ENCODE peak calls at places on chromosome X, in eight cellular contexts. T is substantia nigra; C is transverse colon; W is PC-3; M is breast epithelium; U is K562; Z is DND-41; X is CD8-positive, alpha-beta memory T cell. R is an unnamed sample.

GRCh38 chrX:134377537-134377936 is 82.4 kb upstream of the HPRT1 start:
- DNase-seq in T (no peak), C (no peak), W (peak), M (no peak), U (no peak), Z (peak), X (no peak), R (no peak)

GRCh38 chrX:153984351-153985178 is 12.0 kb downstream of the TMEM187 start:
- DNase-seq in T (no peak), C (no peak), W (no peak), M (no peak), U (peak), Z (peak), X (no peak), R (no peak)

GRCh38 chrX:155056877-155057792 is 13.8 kb downstream of the CMC4 start:
- DNase-seq in T (peak), C (peak), W (peak), M (peak), U (peak), Z (peak), X (peak), R (no peak)

GRCh38 chrX:136194546-136194945 is 47.2 kb downstream of the FHL1 start:
- DNase-seq in T (no peak), C (no peak), W (no peak), M (no peak), U (no peak), Z (no peak), X (no peak), R (no peak)

GRCh38 chrX:37783284-37783683 is 3.4 kb downstream of the CYBB start:
- DNase-seq in T (peak), C (no peak), W (no peak), M (no peak), U (no peak), Z (no peak), X (no peak), R (no peak)

GRCh38 chrX:9258346-9259104 is 206.3 kb upstream of the TBL1X start:
- DNase-seq in T (no peak), C (no peak), W (no peak), M (no peak), U (no peak), Z (no peak), X (no peak), R (no peak)

GRCh38 chrX:131895002-131895401 is 128.1 kb upstream of the STK26 start:
- DNase-seq in T (no peak), C (no peak), W (peak), M (no peak), U (no peak), Z (no peak), X (no peak), R (no peak)

GRCh38 chrX:124818764-124819163 is 472.4 kb downstream of the SH2D1A start:
- DNase-seq in T (no peak), C (no peak), W (no peak), M (no peak), U (no peak), Z (no peak), X (no peak), R (no peak)

GRCh38 chrX:119790977-119791436 is 423 bp downstream of the RPL39 start:
- DNase-seq in T (no peak), C (peak), W (peak), M (peak), U (peak), Z (peak), X (peak), R (no peak)

GRCh38 chrX:66601522-66601921 is 37.4 kb downstream of the EDA2R start:
- DNase-seq in T (no peak), C (no peak), W (no peak), M (no peak), U (no peak), Z (no peak), X (no peak), R (no peak)

GRCh38 chrX:70439016-70439415 is 5.6 kb upstream of the DLG3 start:
- DNase-seq in T (no peak), C (no peak), W (no peak), M (no peak), U (no peak), Z (no peak), X (no peak), R (no peak)

GRCh38 chrX:123184858-123185251 is 777 bp downstream of the GRIA3 start:
- DNase-seq in T (no peak), C (no peak), W (no peak), M (no peak), U (no peak), Z (no peak), X (no peak), R (no peak)

GRCh38 chrX:19800821-19801220 is 86.6 kb downstream of the SH3KBP1 start:
- DNase-seq in T (no peak), C (no peak), W (no peak), M (no peak), U (no peak), Z (no peak), X (no peak), R (no peak)

GRCh38 chrX:2584659-2585470 is 84.1 kb upstream of the DHRSX start:
- DNase-seq in T (no peak), C (no peak), W (no peak), M (no peak), U (no peak), Z (no peak), X (no peak), R (no peak)

DNA sequence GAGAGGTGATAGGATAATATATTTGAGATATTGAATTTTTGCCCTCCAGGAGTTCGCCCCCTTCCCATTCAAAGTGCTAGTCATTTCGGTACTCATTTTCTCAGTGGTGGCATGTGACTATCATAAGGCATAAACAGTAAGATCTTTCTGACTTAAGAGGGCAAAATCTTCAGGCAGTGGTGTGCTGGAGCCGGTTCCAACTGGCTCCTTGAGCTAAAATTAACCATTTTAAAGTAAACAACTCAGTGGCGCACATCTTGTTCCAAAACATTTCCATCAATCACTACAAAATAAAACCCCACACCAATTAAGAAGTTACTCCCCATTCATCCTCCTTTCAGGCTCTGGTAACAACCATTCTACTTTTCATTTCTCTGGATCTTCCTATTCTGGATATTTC is 43.3 kb downstream of the LUZP4 start:
- DNase-seq in T (no peak), C (no peak), W (no peak), M (no peak), U (no peak), Z (no peak), X (no peak), R (no peak)
- H3K27ac ChIP-seq in T (no peak), C (no peak), W (no peak), M (no peak), U (no peak), Z (no peak), X (no peak), R (peak)

DNA sequence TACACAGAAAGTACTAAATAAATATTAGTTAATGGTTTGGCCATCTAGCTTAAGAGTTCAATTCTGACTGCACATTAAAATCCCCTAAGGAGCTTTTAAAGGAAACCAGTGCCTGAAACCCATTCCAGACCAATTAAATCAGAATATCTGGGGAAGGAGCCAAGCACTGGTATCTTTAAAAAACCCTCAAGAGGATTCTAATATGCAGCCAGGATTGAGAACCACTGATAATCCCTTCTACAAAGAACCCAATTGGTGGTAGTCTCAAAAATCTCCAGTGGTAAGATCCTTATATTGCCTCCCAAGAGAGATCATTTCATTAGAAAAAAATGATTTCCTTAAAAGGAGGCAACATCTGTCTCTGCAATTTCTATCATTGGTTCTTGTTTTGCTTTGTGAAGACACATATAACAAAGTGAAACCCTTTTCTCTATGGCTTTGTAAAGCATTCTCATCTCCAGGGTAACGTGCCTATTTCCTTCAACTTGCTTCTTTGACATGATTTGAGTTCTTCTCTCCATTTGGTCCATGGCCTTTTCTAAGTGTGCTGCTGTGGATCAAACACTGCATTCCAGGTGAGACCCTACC is 3.5 kb downstream of the GPR34 start:
- DNase-seq in T (no peak), C (no peak), W (no peak), M (no peak), U (no peak), Z (no peak), X (no peak), R (no peak)
- H3K27ac ChIP-seq in T (peak), C (no peak), W (no peak), M (no peak), U (no peak), Z (no peak), X (no peak), R (peak)

DNA sequence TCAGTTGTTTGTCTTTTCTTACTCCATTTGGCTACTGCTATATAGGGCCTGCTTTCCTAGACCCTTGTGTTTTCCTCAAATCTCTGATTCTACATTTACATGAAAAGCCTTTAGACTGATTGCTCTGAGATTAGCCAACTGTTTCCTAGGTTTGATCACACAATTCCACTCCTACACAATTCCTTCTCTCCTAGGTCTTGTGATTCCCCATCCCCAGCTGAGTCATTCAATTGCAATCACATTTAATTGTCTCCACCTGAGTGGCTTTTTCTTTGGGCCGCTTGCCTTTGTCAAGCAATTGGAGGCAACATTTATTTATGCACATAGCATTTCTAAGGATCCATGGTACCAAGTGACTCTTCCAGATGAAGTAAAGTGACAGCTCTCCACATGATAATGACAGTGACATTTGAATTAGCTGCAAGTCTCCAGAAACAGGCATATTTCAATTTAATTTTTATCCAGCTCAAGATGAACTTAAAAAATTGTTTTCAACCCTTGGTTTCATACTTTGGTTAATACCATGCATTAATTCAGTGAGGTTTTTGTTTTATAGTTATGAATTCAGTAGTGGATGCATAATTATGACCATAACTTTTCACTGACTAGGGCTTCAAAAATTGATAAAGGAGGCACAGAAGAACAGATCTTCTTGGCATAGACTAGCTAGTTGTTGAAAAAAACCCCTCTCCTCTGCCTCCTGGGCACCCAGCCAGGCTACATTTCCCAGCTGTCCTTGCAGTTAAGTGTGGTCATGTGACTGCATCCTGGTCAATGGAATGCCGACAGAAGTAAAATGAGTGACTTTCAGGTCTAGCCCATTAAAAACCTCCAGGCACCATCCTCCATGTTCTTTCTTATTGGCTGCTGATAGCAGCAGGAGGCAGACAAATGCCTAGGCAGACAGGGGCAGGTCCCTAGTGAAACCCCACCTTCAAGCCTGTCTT is 35.6 kb downstream of the ATXN3L start:
- DNase-seq in T (no peak), C (no peak), W (peak), M (no peak), U (no peak), Z (no peak), X (no peak), R (no peak)
- H3K27ac ChIP-seq in T (no peak), C (no peak), W (no peak), M (peak), U (peak), Z (no peak), X (no peak), R (no peak)

DNA sequence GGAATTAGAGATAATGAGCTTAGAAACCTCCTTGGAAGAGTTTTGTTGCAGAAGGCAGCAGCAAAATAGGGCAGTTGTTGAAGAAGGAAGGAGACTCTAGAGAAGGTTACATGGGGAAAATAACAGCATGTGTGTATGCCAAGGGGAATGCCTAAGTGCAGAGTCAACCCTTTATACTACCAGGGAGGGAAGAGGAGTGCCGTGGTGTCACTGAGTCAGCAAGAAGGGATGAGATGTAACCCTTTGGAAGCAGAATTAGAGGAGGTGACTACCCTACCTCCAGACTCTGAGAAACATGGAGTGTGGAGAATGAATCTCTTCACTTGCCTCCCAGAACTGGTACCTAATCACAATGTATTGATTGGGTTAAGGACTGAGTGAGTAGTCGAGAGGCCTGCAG is 6.7 kb upstream of the GABRE start:
- DNase-seq in T (no peak), C (no peak), W (peak), M (no peak), U (no peak), Z (no peak), X (no peak), R (no peak)
- H3K27ac ChIP-seq in T (no peak), C (no peak), W (no peak), M (no peak), U (no peak), Z (no peak), X (no peak), R (no peak)

GRCh38 chrX:10265775-10266174 is 109.0 kb downstream of the CLCN4 start:
- DNase-seq in T (no peak), C (no peak), W (no peak), M (no peak), U (no peak), Z (no peak), X (no peak), R (no peak)
- H3K27ac ChIP-seq in T (no peak), C (no peak), W (no peak), M (no peak), U (no peak), Z (no peak), X (no peak), R (no peak)

DNA sequence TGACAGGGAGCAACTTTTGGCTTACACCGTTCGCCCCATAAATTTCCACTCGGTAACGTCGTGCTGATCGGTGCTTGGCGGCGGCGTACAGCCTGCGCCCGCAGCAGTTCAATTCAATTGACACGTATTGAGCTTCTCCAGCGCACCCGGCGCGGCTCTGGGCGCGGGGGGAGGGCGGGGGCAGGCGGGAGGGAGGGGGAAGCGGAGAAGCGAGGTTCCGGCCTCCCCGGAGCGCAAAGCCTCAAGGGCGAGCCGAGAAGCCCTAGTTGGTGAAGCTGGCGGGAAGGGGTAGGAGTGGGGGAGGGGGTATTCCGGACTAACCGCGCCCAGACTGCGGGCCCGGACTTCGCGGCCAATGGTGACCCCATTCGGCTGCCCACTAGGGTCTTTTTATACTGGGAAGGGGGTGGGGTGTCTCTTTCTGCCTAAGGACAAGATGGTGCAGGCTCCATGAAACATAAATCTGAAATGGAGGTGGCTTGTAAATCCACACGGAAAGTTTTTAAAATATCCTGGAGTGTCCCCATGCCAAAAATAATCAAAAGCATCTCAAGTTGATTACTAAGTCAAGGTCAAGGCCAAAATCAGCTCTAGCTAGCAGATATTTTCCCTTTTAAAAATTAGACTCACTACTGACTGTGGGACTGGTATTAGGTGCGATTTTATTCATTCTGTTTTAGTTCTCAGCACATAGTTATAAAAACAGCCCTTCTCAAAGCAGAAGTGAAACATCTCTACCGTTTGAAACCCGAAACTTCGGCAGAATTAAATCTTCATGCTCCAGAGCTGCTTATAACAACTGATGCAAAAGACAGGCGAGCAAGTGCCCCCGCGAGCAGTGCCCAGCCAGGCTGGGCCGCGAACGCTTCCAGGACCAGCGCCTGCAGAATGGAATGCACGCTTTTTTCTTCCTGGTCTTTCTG is 1.5 kb upstream of the BCOR start:
- DNase-seq in T (no peak), C (peak), W (no peak), M (no peak), U (peak), Z (peak), X (peak), R (no peak)
- H3K27ac ChIP-seq in T (peak), C (peak), W (no peak), M (peak), U (peak), Z (peak), X (peak), R (peak)